ENCODE peak calls at places on chromosomes 6 and 20, in six cellular contexts. One of them, this sample, is unnamed.

GRCh38 chr6:137389150-137389664 is 105.0 kb downstream of the OLIG3 start:
- DNase-seq in astrocyte of the spinal cord: no peak
- DNase-seq in A549: no peak
- DNase-seq in epithelial cell of proximal tubule: peak; percentile 51
- DNase-seq in ovary: no peak
- DNase-seq in Peyer's patch: peak; percentile 69
- DNase-seq in this sample: no peak

GRCh38 chr6:151805286-151805840 is 2.1 kb upstream of the ESR1 start:
- DNase-seq in astrocyte of the spinal cord: no peak
- DNase-seq in epithelial cell of proximal tubule: no peak
- DNase-seq in Peyer's patch: no peak
- DNase-seq in A549: no peak
- DNase-seq in ovary: peak; percentile 30
- DNase-seq in this sample: no peak

GRCh38 chr6:132404736-132405135 is 3.5 kb upstream of the MOXD1 start:
- DNase-seq in ovary: no peak
- DNase-seq in A549: no peak
- DNase-seq in epithelial cell of proximal tubule: no peak
- DNase-seq in astrocyte of the spinal cord: peak; percentile 46
- DNase-seq in Peyer's patch: no peak
- DNase-seq in this sample: no peak

GRCh38 chr20:20786428-20786827 is 74.0 kb upstream of the RALGAPA2 start:
- DNase-seq in epithelial cell of proximal tubule: no peak
- DNase-seq in A549: no peak
- DNase-seq in Peyer's patch: no peak
- DNase-seq in astrocyte of the spinal cord: no peak
- DNase-seq in ovary: no peak
- DNase-seq in this sample: no peak

GRCh38 chr6:140708386-140708785 is 1333.9 kb upstream of the CITED2 start:
- DNase-seq in A549: no peak
- DNase-seq in ovary: no peak
- DNase-seq in Peyer's patch: no peak
- DNase-seq in astrocyte of the spinal cord: no peak
- DNase-seq in epithelial cell of proximal tubule: no peak
- DNase-seq in this sample: no peak

GRCh38 chr6:39543117-39543516 is 182.1 kb downstream of the KIF6 start:
- DNase-seq in Peyer's patch: no peak
- DNase-seq in astrocyte of the spinal cord: no peak
- DNase-seq in epithelial cell of proximal tubule: no peak
- DNase-seq in A549: no peak
- DNase-seq in ovary: no peak
- DNase-seq in this sample: no peak

GRCh38 chr6:56772737-56773184 is 130.1 kb upstream of the DST start:
- DNase-seq in Peyer's patch: no peak
- DNase-seq in A549: peak; percentile 51
- DNase-seq in astrocyte of the spinal cord: peak; percentile 91
- DNase-seq in ovary: no peak
- DNase-seq in epithelial cell of proximal tubule: no peak
- DNase-seq in this sample: peak; percentile 38

GRCh38 chr6:17820055-17820454 is 113.3 kb upstream of the NUP153 start:
- DNase-seq in ovary: no peak
- DNase-seq in Peyer's patch: no peak
- DNase-seq in A549: peak; percentile 54
- DNase-seq in epithelial cell of proximal tubule: no peak
- DNase-seq in astrocyte of the spinal cord: no peak
- DNase-seq in this sample: no peak

GRCh38 chr6:157763129-157763893 is 59.7 kb upstream of the SNX9 start:
- DNase-seq in ovary: peak; percentile 37
- DNase-seq in epithelial cell of proximal tubule: peak; percentile 91
- DNase-seq in A549: peak; percentile 84
- DNase-seq in Peyer's patch: peak; percentile 42
- DNase-seq in astrocyte of the spinal cord: peak; percentile 59
- DNase-seq in this sample: no peak

GRCh38 chr20:17558154-17558940 is 11.5 kb upstream of the DSTN start:
- DNase-seq in Peyer's patch: no peak
- DNase-seq in epithelial cell of proximal tubule: no peak
- DNase-seq in ovary: peak; percentile 39
- DNase-seq in astrocyte of the spinal cord: peak; percentile 95
- DNase-seq in A549: peak; percentile 93
- DNase-seq in this sample: no peak

GRCh38 chr20:36344517-36345132 is 38.5 kb downstream of the DLGAP4 start:
- DNase-seq in Peyer's patch: no peak
- DNase-seq in ovary: peak; percentile 34
- DNase-seq in astrocyte of the spinal cord: peak; percentile 51
- DNase-seq in A549: peak; percentile 35
- DNase-seq in epithelial cell of proximal tubule: no peak
- DNase-seq in this sample: no peak

GRCh38 chr20:15033269-15033668 is 695.9 kb upstream of the FLRT3 start:
- DNase-seq in astrocyte of the spinal cord: no peak
- DNase-seq in epithelial cell of proximal tubule: no peak
- DNase-seq in A549: no peak
- DNase-seq in Peyer's patch: no peak
- DNase-seq in ovary: no peak
- DNase-seq in this sample: no peak

GRCh38 chr6:127100510-127101140 is 17.8 kb upstream of the RSPO3 start:
- DNase-seq in astrocyte of the spinal cord: peak; percentile 42
- DNase-seq in epithelial cell of proximal tubule: no peak
- DNase-seq in ovary: no peak
- DNase-seq in A549: peak; percentile 69
- DNase-seq in Peyer's patch: no peak
- DNase-seq in this sample: no peak

GRCh38 chr6:38025431-38025830 is 205.9 kb downstream of the ZFAND3 start:
- DNase-seq in A549: no peak
- DNase-seq in epithelial cell of proximal tubule: no peak
- DNase-seq in ovary: no peak
- DNase-seq in Peyer's patch: no peak
- DNase-seq in astrocyte of the spinal cord: peak; percentile 14
- DNase-seq in this sample: no peak

GRCh38 chr20:23119456-23120216 is 33.5 kb upstream of the CD93 start:
- DNase-seq in A549: no peak
- DNase-seq in ovary: no peak
- DNase-seq in Peyer's patch: no peak
- DNase-seq in epithelial cell of proximal tubule: no peak
- DNase-seq in astrocyte of the spinal cord: no peak
- DNase-seq in this sample: no peak

GRCh38 chr6:90500458-90500857 is 86.4 kb downstream of the MAP3K7 start:
- DNase-seq in A549: no peak
- DNase-seq in ovary: no peak
- DNase-seq in Peyer's patch: no peak
- DNase-seq in epithelial cell of proximal tubule: no peak
- DNase-seq in astrocyte of the spinal cord: no peak
- DNase-seq in this sample: no peak

GRCh38 chr20:25000268-25000801 is 7.8 kb upstream of the APMAP start:
- DNase-seq in Peyer's patch: peak; percentile 15
- DNase-seq in astrocyte of the spinal cord: peak; percentile 10
- DNase-seq in A549: peak; percentile 35
- DNase-seq in ovary: peak; percentile 54
- DNase-seq in epithelial cell of proximal tubule: no peak
- DNase-seq in this sample: peak; percentile 63

GRCh38 chr6:152151930-152152329 is 344.4 kb downstream of the ESR1 start:
- DNase-seq in ovary: no peak
- DNase-seq in astrocyte of the spinal cord: no peak
- DNase-seq in A549: no peak
- DNase-seq in Peyer's patch: no peak
- DNase-seq in epithelial cell of proximal tubule: no peak
- DNase-seq in this sample: no peak

GRCh38 chr20:4065405-4065841 is 50.1 kb upstream of the RNF24 start:
- DNase-seq in A549: no peak
- DNase-seq in epithelial cell of proximal tubule: no peak
- DNase-seq in ovary: no peak
- DNase-seq in Peyer's patch: no peak
- DNase-seq in astrocyte of the spinal cord: no peak
- DNase-seq in this sample: peak; percentile 80

GRCh38 chr20:8303651-8304050 is 171.6 kb downstream of the PLCB1 start:
- DNase-seq in epithelial cell of proximal tubule: no peak
- DNase-seq in Peyer's patch: no peak
- DNase-seq in A549: no peak
- DNase-seq in astrocyte of the spinal cord: no peak
- DNase-seq in ovary: no peak
- DNase-seq in this sample: no peak

GRCh38 chr20:8309638-8310037 is 177.6 kb downstream of the PLCB1 start:
- DNase-seq in ovary: no peak
- DNase-seq in epithelial cell of proximal tubule: peak; percentile 42
- DNase-seq in A549: no peak
- DNase-seq in astrocyte of the spinal cord: peak; percentile 22
- DNase-seq in Peyer's patch: no peak
- DNase-seq in this sample: peak; percentile 14

GRCh38 chr20:8304124-8304800 is 172.2 kb downstream of the PLCB1 start:
- DNase-seq in A549: no peak
- DNase-seq in ovary: no peak
- DNase-seq in astrocyte of the spinal cord: no peak
- DNase-seq in epithelial cell of proximal tubule: no peak
- DNase-seq in Peyer's patch: no peak
- DNase-seq in this sample: no peak

GRCh38 chr20:8305449-8305978 is 173.4 kb downstream of the PLCB1 start:
- DNase-seq in A549: peak; percentile 71
- DNase-seq in epithelial cell of proximal tubule: no peak
- DNase-seq in Peyer's patch: peak; percentile 37
- DNase-seq in ovary: no peak
- DNase-seq in astrocyte of the spinal cord: peak; percentile 20
- DNase-seq in this sample: no peak

DNA sequence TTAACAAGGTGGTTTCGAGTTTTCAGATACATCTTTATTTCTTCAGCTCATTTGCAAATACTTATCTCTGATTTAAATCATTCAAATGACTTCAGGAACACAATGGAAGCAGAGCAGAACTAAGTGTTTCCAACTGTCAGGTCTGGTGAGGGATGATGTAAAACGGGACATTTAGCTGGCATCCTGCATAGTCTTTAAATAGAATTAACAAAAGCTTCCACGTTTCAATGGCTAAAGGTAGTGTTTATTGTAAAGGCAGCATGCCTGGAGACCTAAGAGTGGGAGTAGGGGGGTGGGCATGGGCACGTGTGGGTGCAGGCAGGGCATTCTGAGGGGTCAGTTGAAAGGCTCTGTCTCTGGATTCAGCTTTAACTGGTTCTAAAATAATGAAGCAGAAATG is 174.8 kb downstream of the PLCB1 start:
- DNase-seq in ovary: no peak
- DNase-seq in Peyer's patch: no peak
- DNase-seq in epithelial cell of proximal tubule: no peak
- DNase-seq in astrocyte of the spinal cord: no peak
- DNase-seq in A549: no peak
- DNase-seq in this sample: no peak
- H3K4me3 ChIP-seq in ovary: no peak overlapping the region
- H3K4me3 ChIP-seq in Peyer's patch: no peak overlapping the region
- H3K4me3 ChIP-seq in epithelial cell of proximal tubule: no peak overlapping the region
- H3K4me3 ChIP-seq in astrocyte of the spinal cord: no peak overlapping the region
- H3K4me3 ChIP-seq in A549: no peak overlapping the region
- H3K4me3 ChIP-seq in this sample: no peak overlapping the region

GRCh38 chr20:59402697-59403096 is 102.3 kb downstream of the EDN3 start:
- DNase-seq in epithelial cell of proximal tubule: no peak
- DNase-seq in astrocyte of the spinal cord: no peak
- DNase-seq in Peyer's patch: no peak
- DNase-seq in ovary: no peak
- DNase-seq in A549: peak; percentile 56
- DNase-seq in this sample: no peak

GRCh38 chr20:59405226-59405815 is 104.9 kb downstream of the EDN3 start:
- DNase-seq in ovary: no peak
- DNase-seq in Peyer's patch: no peak
- DNase-seq in epithelial cell of proximal tubule: no peak
- DNase-seq in astrocyte of the spinal cord: no peak
- DNase-seq in A549: no peak
- DNase-seq in this sample: no peak

GRCh38 chr20:59404749-59405148 is 104.3 kb downstream of the EDN3 start:
- DNase-seq in astrocyte of the spinal cord: no peak
- DNase-seq in epithelial cell of proximal tubule: no peak
- DNase-seq in A549: no peak
- DNase-seq in Peyer's patch: no peak
- DNase-seq in ovary: no peak
- DNase-seq in this sample: no peak

GRCh38 chr20:59403261-59403961 is 103.0 kb downstream of the EDN3 start:
- DNase-seq in astrocyte of the spinal cord: no peak
- DNase-seq in epithelial cell of proximal tubule: no peak
- DNase-seq in A549: peak; percentile 29
- DNase-seq in Peyer's patch: peak; percentile 40
- DNase-seq in ovary: peak; percentile 19
- DNase-seq in this sample: no peak

GRCh38 chr20:59403962-59404314 is 103.5 kb downstream of the EDN3 start:
- DNase-seq in epithelial cell of proximal tubule: no peak
- DNase-seq in Peyer's patch: no peak
- DNase-seq in ovary: no peak
- DNase-seq in astrocyte of the spinal cord: no peak
- DNase-seq in A549: no peak
- DNase-seq in this sample: no peak
- TF ChIP-seq CTCF in epithelial cell of proximal tubule: no peak
- TF ChIP-seq CTCF in Peyer's patch: no peak
- TF ChIP-seq CTCF in ovary: no peak
- TF ChIP-seq CTCF in astrocyte of the spinal cord: no peak
- TF ChIP-seq CTCF in A549: no peak
- TF ChIP-seq CTCF in this sample: no peak

GRCh38 chr6:158817298-158818007 is 1.7 kb downstream of the EZR start:
- DNase-seq in epithelial cell of proximal tubule: no peak
- DNase-seq in ovary: peak; percentile 32
- DNase-seq in astrocyte of the spinal cord: peak; percentile 44
- DNase-seq in A549: peak; percentile 46
- DNase-seq in Peyer's patch: peak; percentile 64
- DNase-seq in this sample: no peak

GRCh38 chr6:158815915-158816314 is 3.3 kb downstream of the EZR start:
- DNase-seq in A549: no peak
- DNase-seq in ovary: no peak
- DNase-seq in astrocyte of the spinal cord: no peak
- DNase-seq in epithelial cell of proximal tubule: no peak
- DNase-seq in Peyer's patch: peak; percentile 13
- DNase-seq in this sample: no peak

GRCh38 chr6:158818008-158818579 is 1.1 kb downstream of the EZR start:
- DNase-seq in epithelial cell of proximal tubule: no peak
- DNase-seq in A549: peak; percentile 76
- DNase-seq in ovary: peak; percentile 76
- DNase-seq in astrocyte of the spinal cord: peak; percentile 84
- DNase-seq in Peyer's patch: peak; percentile 84
- DNase-seq in this sample: no peak

GRCh38 chr6:158815379-158815724 is 3.8 kb downstream of the EZR start:
- DNase-seq in Peyer's patch: peak; percentile 19
- DNase-seq in astrocyte of the spinal cord: no peak
- DNase-seq in epithelial cell of proximal tubule: no peak
- DNase-seq in ovary: no peak
- DNase-seq in A549: no peak
- DNase-seq in this sample: no peak

DNA sequence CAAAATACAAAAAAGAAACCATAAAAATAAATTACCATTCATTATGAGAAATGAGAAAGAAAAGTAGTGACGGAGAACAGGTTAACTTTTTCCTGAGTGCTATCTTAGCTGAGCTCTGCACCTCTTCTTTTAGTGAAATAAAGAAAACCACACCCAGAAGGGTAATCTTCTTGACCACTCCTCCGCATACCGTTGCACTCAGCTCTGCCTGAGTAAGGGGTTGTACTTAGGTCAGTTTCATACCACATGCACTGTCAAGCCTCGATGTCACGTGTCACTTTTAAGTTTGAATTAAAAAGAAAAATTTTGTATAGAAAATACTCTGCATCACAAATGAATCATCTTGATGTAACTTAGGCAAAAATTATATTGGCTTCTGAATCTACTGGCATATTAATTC is 2.8 kb downstream of the EZR start:
- DNase-seq in astrocyte of the spinal cord: peak; percentile 35
- DNase-seq in ovary: no peak
- DNase-seq in A549: peak; percentile 63
- DNase-seq in Peyer's patch: peak; percentile 33
- DNase-seq in epithelial cell of proximal tubule: no peak
- DNase-seq in this sample: no peak
- H3K4me3 ChIP-seq in astrocyte of the spinal cord: peak overlapping the region; percentile 72
- H3K4me3 ChIP-seq in ovary: no peak overlapping the region
- H3K4me3 ChIP-seq in A549: peak overlapping the region; percentile 90
- H3K4me3 ChIP-seq in Peyer's patch: peak overlapping the region; percentile 96
- H3K4me3 ChIP-seq in epithelial cell of proximal tubule: peak overlapping the region; percentile 76
- H3K4me3 ChIP-seq in this sample: peak overlapping the region; percentile 81

GRCh38 chr20:57388953-57389694 is 2.1 kb upstream of the RBM38 start:
- DNase-seq in Peyer's patch: peak; percentile 71
- DNase-seq in astrocyte of the spinal cord: peak; percentile 60
- DNase-seq in epithelial cell of proximal tubule: no peak
- DNase-seq in A549: no peak
- DNase-seq in ovary: peak; percentile 80
- DNase-seq in this sample: no peak
- TF ChIP-seq CTCF in Peyer's patch: no peak
- TF ChIP-seq CTCF in astrocyte of the spinal cord: peak; percentile 32
- TF ChIP-seq CTCF in epithelial cell of proximal tubule: peak; percentile 20
- TF ChIP-seq CTCF in A549: peak; percentile 6
- TF ChIP-seq CTCF in ovary: no peak
- TF ChIP-seq CTCF in this sample: peak; percentile 7

This sample was measured in AG04449.